ENCODE peak calls at places on chromosomes 16 and 17, in six cellular contexts. O is fibroblast of lung, R is aorta, E is tibial artery, J is cardiac muscle cell, D is upper lobe of right lung. X is an unnamed sample. For H3K4me1, the result is how much of the 10 kb centered on the place peaks cover.

GRCh38 chr17:41909088-41909487 is 9.7 kb downstream of the ACLY start:
- DNase-seq in O (no peak), R (no peak), E (no peak), J (no peak), D (no peak), X (no peak)

GRCh38 chr17:73058022-73058421 is 34.5 kb downstream of the SLC39A11 start:
- DNase-seq in O (peak), D (no peak), E (no peak), R (no peak), J (peak), X (no peak)

GRCh38 chr16:10999313-10999712 is 54.9 kb downstream of the CLEC16A start:
- DNase-seq in D (no peak), J (no peak), O (no peak), R (no peak), E (no peak), X (no peak)

GRCh38 chr16:67204076-67204475 is 5.1 kb downstream of the ELMO3 start:
- DNase-seq in R (no peak), O (no peak), D (no peak), E (no peak), J (no peak), X (no peak)

GRCh38 chr17:45050680-45051059 is 762 bp downstream of the DCAKD start:
- DNase-seq in E (no peak), R (no peak), O (peak), D (no peak), J (peak), X (no peak)

GRCh38 chr16:89655062-89655643 is 2.4 kb downstream of the CHMP1A start:
- DNase-seq in E (no peak), J (no peak), O (no peak), D (no peak), R (no peak), X (no peak)

GRCh38 chr17:30337393-30337999 is 3.6 kb upstream of the TMIGD1 start:
- DNase-seq in R (no peak), O (no peak), D (no peak), E (no peak), J (no peak), X (no peak)

GRCh38 chr17:30244853-30245385 is 9.4 kb upstream of the SLC6A4 start:
- DNase-seq in J (no peak), O (peak), R (no peak), D (no peak), E (no peak), X (no peak)

GRCh38 chr17:78737332-78737731 is 44.7 kb downstream of the CYTH1 start:
- DNase-seq in R (no peak), O (peak), D (no peak), E (no peak), J (peak), X (no peak)

GRCh38 chr16:28524544-28525179 is 14.1 kb downstream of the NUPR1 start:
- DNase-seq in R (no peak), J (peak), E (no peak), O (no peak), D (no peak), X (no peak)

GRCh38 chr16:13171313-13171712 is 269.9 kb downstream of the SHISA9 start:
- DNase-seq in J (no peak), R (no peak), O (no peak), D (no peak), E (no peak), X (peak)

GRCh38 chr17:49401971-49402491 is 12.7 kb downstream of the PHB1 start:
- DNase-seq in R (peak), D (no peak), J (no peak), E (no peak), O (no peak), X (no peak)

GRCh38 chr17:45363498-45363897 is 46.7 kb upstream of the MAP3K14 start:
- DNase-seq in O (no peak), D (peak), E (no peak), J (no peak), R (peak), X (peak)

GRCh38 chr16:24748242-24748641 is 18.8 kb downstream of the TNRC6A start:
- DNase-seq in E (peak), J (peak), D (no peak), O (peak), R (no peak), X (no peak)

GRCh38 chr17:1162116-1162855 is 17.5 kb downstream of the ABR start:
- DNase-seq in J (no peak), O (no peak), D (no peak), E (no peak), R (no peak), X (no peak)

GRCh38 chr17:63772801-63773271 is 561 bp downstream of the CCDC47 start:
- DNase-seq in D (no peak), E (no peak), J (peak), R (no peak), O (peak), X (no peak)
- H3K4me1 ChIP-seq in D (under half), E (under half), J (under half), R (under half), O (under half), X (under half)

GRCh38 chr16:57140866-57141668 is 44.8 kb downstream of the PSME3IP1 start:
- DNase-seq in J (no peak), R (peak), D (peak), E (peak), O (no peak), X (no peak)

GRCh38 chr16:57141822-57142631 is 43.8 kb downstream of the PSME3IP1 start:
- DNase-seq in E (peak), J (no peak), O (peak), R (peak), D (peak), X (no peak)

GRCh38 chr16:57144027-57144426 is 41.8 kb downstream of the PSME3IP1 start:
- DNase-seq in R (peak), O (no peak), E (no peak), D (no peak), J (no peak), X (no peak)

GRCh38 chr16:57145046-57145963 is 40.5 kb downstream of the PSME3IP1 start:
- DNase-seq in R (peak), O (no peak), D (no peak), J (peak), E (no peak), X (peak)

GRCh38 chr16:57143125-57143965 is 42.5 kb downstream of the PSME3IP1 start:
- DNase-seq in E (peak), D (peak), J (no peak), O (no peak), R (peak), X (no peak)
- H3K4me1 ChIP-seq in E (under half), D (half or more), J (under half), O (under half), R (under half), X (under half)

DNA sequence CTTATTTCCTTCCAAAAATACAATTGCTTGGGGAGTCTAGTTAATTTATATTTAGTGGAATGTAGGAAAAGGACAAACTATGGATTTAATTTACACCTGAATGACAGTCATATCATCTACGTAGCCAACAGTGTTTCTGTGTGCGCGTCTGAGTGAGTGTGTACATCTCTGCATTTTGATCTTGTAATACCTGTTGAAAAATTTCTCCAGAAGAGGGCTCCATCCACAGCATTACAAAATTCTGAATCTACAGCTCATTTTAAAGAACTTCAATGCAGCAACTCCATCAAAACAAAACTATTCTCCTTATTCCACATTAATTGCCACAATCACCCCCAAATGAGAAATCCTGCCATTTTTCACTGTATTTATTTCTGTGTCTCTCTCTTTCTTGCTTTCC is 3.9 kb downstream of the CDH13 start:
- DNase-seq in E (no peak), R (no peak), O (no peak), D (no peak), J (peak), X (no peak)
- H3K4me1 ChIP-seq in E (under half), R (under half), O (under half), D (under half), J (under half), X (half or more)

GRCh38 chr16:85564277-85565051 is 48.7 kb upstream of the GSE1 start:
- DNase-seq in E (no peak), D (peak), O (no peak), J (no peak), R (no peak), X (no peak)

GRCh38 chr16:85566502-85567100 is 46.5 kb upstream of the GSE1 start:
- DNase-seq in R (no peak), O (no peak), E (no peak), D (no peak), J (no peak), X (no peak)

GRCh38 chr16:85563515-85564276 is 49.4 kb upstream of the GSE1 start:
- DNase-seq in E (peak), R (peak), J (peak), D (peak), O (no peak), X (no peak)

GRCh38 chr16:85565796-85566501 is 47.2 kb upstream of the GSE1 start:
- DNase-seq in J (no peak), R (no peak), D (no peak), E (no peak), O (no peak), X (no peak)

GRCh38 chr16:85565340-85565739 is 47.8 kb upstream of the GSE1 start:
- DNase-seq in J (no peak), R (no peak), E (no peak), O (no peak), D (no peak), X (no peak)
- H3K4me1 ChIP-seq in J (half or more), R (under half), E (under half), O (under half), D (half or more), X (half or more)

X was measured in vagina.